ENCODE peak calls at places on chromosomes 5 and 9, in four cellular contexts. One of them, this sample, is unnamed.
A peak's percentile ranks its signal among the peaks of the same experiment; 100 is the strongest.

GRCh38 chr5:173515526-173515925 is 100.9 kb downstream of the BOD1 start:
- DNase-seq in HepG2: no peak
- DNase-seq in GM23338: no peak
- DNase-seq in GM12878: no peak
- DNase-seq in this sample: peak; percentile 11

GRCh38 chr5:179170606-179171005 is 110.4 kb downstream of the ZNF354C start:
- DNase-seq in HepG2: no peak
- DNase-seq in GM23338: no peak
- DNase-seq in GM12878: no peak
- DNase-seq in this sample: no peak

GRCh38 chr5:122849746-122850145 is 4.3 kb downstream of the SNX24 start:
- DNase-seq in HepG2: no peak
- DNase-seq in GM23338: no peak
- DNase-seq in GM12878: no peak
- DNase-seq in this sample: no peak

GRCh38 chr9:84978761-84979160 is 309.2 kb downstream of the NTRK2 start:
- DNase-seq in HepG2: no peak
- DNase-seq in GM23338: no peak
- DNase-seq in GM12878: no peak
- DNase-seq in this sample: no peak

GRCh38 chr9:68690088-68690487 is 15.0 kb upstream of the PIP5K1B start:
- DNase-seq in HepG2: no peak
- DNase-seq in GM23338: peak; percentile 41
- DNase-seq in GM12878: no peak
- DNase-seq in this sample: no peak

GRCh38 chr5:138559937-138560336 is 15.3 kb downstream of the HSPA9 start:
- DNase-seq in HepG2: no peak
- DNase-seq in GM23338: no peak
- DNase-seq in GM12878: no peak
- DNase-seq in this sample: no peak

GRCh38 chr5:141920771-141921170 is 2.9 kb upstream of the DELE1 start:
- DNase-seq in HepG2: no peak
- DNase-seq in GM23338: no peak
- DNase-seq in GM12878: no peak
- DNase-seq in this sample: no peak

GRCh38 chr5:78377056-78377717 is 16.8 kb downstream of the SCAMP1 start:
- DNase-seq in HepG2: no peak
- DNase-seq in GM23338: no peak
- DNase-seq in GM12878: no peak
- DNase-seq in this sample: no peak

GRCh38 chr9:108469654-108470053 is 386.1 kb downstream of the ACTL7B start:
- DNase-seq in HepG2: no peak
- DNase-seq in GM23338: no peak
- DNase-seq in GM12878: no peak
- DNase-seq in this sample: no peak

GRCh38 chr5:73783823-73784222 is 157.8 kb downstream of the ARHGEF28 start:
- DNase-seq in HepG2: peak; percentile 26
- DNase-seq in GM23338: no peak
- DNase-seq in GM12878: no peak
- DNase-seq in this sample: peak; percentile 37
- TF ChIP-seq JUNB in HepG2: no peak
- TF ChIP-seq JUNB in GM23338: no peak
- TF ChIP-seq JUNB in GM12878: no peak
- TF ChIP-seq JUNB in this sample: no peak

GRCh38 chr5:86460519-86460918 is 157.2 kb upstream of the COX7C start:
- DNase-seq in HepG2: no peak
- DNase-seq in GM23338: no peak
- DNase-seq in GM12878: no peak
- DNase-seq in this sample: no peak

GRCh38 chr5:86463339-86463738 is 154.4 kb upstream of the COX7C start:
- DNase-seq in HepG2: peak; percentile 1
- DNase-seq in GM23338: peak; percentile 84
- DNase-seq in GM12878: no peak
- DNase-seq in this sample: peak; percentile 7

GRCh38 chr5:86465052-86465838 is 152.5 kb upstream of the COX7C start:
- DNase-seq in HepG2: no peak
- DNase-seq in GM23338: no peak
- DNase-seq in GM12878: no peak
- DNase-seq in this sample: no peak

DNA sequence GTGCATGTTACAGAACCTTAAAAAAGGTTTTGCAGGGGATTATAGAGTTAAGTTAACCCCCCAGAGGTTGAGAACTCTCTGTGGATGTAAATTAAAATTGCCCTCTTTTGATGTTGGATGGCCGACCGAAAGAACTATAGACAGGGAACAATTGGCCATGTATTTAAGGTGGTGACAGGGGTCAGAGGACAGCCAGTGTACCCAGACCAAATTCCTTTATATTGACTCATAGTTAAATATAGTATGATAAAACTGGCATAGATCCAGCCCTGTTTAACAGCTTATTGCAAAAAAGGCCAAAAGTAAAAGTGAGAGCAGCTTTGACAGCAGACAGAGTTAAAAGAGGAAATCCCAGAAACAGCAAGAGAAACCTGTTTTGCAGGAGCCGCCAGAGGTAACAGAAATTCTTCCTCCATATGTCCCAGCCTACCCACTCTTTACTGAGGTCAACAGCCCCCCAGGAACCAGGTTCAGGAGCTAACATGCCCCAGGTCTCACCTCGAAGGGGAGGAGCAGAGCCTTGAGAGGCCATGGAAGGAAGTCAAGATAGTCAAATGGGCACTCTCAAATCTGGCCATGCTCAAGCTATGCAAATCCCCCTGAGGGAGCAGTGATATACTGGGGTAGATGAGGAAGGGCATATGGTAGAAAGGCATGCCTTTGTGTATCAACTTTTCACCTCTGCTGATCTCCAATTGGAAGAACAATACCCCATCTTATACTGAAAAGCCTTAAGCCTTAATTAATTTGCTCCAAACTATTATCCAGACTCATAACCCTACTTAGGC is 156.4 kb upstream of the COX7C start:
- DNase-seq in HepG2: peak; percentile 27
- DNase-seq in GM23338: no peak
- DNase-seq in GM12878: no peak
- DNase-seq in this sample: no peak
- TF ChIP-seq JUNB in HepG2: no peak
- TF ChIP-seq JUNB in GM23338: no peak
- TF ChIP-seq JUNB in GM12878: no peak
- TF ChIP-seq JUNB in this sample: no peak

GRCh38 chr5:145834917-145835838 is at the start of gene PRELID2:
- DNase-seq in HepG2: peak; percentile 89
- DNase-seq in GM23338: peak; percentile 97
- DNase-seq in GM12878: peak; percentile 27
- DNase-seq in this sample: peak; percentile 88
- TF ChIP-seq JUNB in HepG2: no peak
- TF ChIP-seq JUNB in GM23338: no peak
- TF ChIP-seq JUNB in GM12878: no peak
- TF ChIP-seq JUNB in this sample: no peak

GRCh38 chr5:36222620-36223019 is 19.1 kb downstream of the NADK2 start:
- DNase-seq in HepG2: no peak
- DNase-seq in GM23338: no peak
- DNase-seq in GM12878: no peak
- DNase-seq in this sample: no peak
- TF ChIP-seq JUNB in HepG2: no peak
- TF ChIP-seq JUNB in GM23338: no peak
- TF ChIP-seq JUNB in GM12878: no peak
- TF ChIP-seq JUNB in this sample: no peak

GRCh38 chr9:114016101-114016500 is 62.0 kb downstream of the AMBP start:
- DNase-seq in HepG2: no peak
- DNase-seq in GM23338: no peak
- DNase-seq in GM12878: no peak
- DNase-seq in this sample: no peak

GRCh38 chr9:114016629-114017423 is 61.3 kb downstream of the AMBP start:
- DNase-seq in HepG2: no peak
- DNase-seq in GM23338: no peak
- DNase-seq in GM12878: no peak
- DNase-seq in this sample: no peak

GRCh38 chr9:114014044-114014443 is 64.1 kb downstream of the AMBP start:
- DNase-seq in HepG2: no peak
- DNase-seq in GM23338: no peak
- DNase-seq in GM12878: no peak
- DNase-seq in this sample: no peak

GRCh38 chr9:114017741-114018715 is 60.1 kb downstream of the AMBP start:
- DNase-seq in HepG2: no peak
- DNase-seq in GM23338: no peak
- DNase-seq in GM12878: no peak
- DNase-seq in this sample: no peak

GRCh38 chr9:114015607-114016006 is 62.5 kb downstream of the AMBP start:
- DNase-seq in HepG2: no peak
- DNase-seq in GM23338: no peak
- DNase-seq in GM12878: no peak
- DNase-seq in this sample: no peak
- TF ChIP-seq JUNB in HepG2: no peak
- TF ChIP-seq JUNB in GM23338: no peak
- TF ChIP-seq JUNB in GM12878: no peak
- TF ChIP-seq JUNB in this sample: no peak

DNA sequence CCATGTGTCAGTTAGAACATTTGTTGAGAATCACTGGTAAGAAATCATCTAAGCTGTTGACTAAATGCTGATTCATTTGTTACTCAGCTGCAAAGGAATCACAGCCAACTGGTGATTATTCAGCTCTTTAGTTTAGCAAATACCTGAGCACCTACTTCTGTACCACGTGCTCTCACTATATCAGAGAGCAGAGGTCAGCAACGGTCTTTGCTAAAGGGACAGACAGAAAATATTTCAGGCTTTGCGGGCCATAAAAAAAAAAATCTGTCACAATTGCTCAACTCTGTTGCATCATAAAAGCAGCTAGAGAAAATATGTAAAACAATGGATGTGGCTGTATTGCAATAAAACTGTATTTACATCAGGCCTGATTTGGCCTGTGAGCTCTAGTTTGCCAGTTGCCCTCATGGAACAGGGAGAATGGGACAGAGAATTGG is 377.6 kb downstream of the DNAH5 start:
- DNase-seq in HepG2: no peak
- DNase-seq in GM23338: peak; percentile 10
- DNase-seq in GM12878: no peak
- DNase-seq in this sample: peak; percentile 25
- TF ChIP-seq JUNB in HepG2: no peak
- TF ChIP-seq JUNB in GM23338: no peak
- TF ChIP-seq JUNB in GM12878: no peak
- TF ChIP-seq JUNB in this sample: peak; percentile 76

GRCh38 chr5:153147891-153148623 is 342.4 kb upstream of the GRIA1 start:
- DNase-seq in HepG2: peak; percentile 11
- DNase-seq in GM23338: peak; percentile 83
- DNase-seq in GM12878: no peak
- DNase-seq in this sample: peak; percentile 25
- TF ChIP-seq JUNB in HepG2: no peak
- TF ChIP-seq JUNB in GM23338: no peak
- TF ChIP-seq JUNB in GM12878: no peak
- TF ChIP-seq JUNB in this sample: no peak

GRCh38 chr9:135249191-135249590 is 161.7 kb downstream of the OLFM1 start:
- DNase-seq in HepG2: no peak
- DNase-seq in GM23338: no peak
- DNase-seq in GM12878: no peak
- DNase-seq in this sample: no peak
- TF ChIP-seq JUNB in HepG2: no peak
- TF ChIP-seq JUNB in GM23338: no peak
- TF ChIP-seq JUNB in GM12878: no peak
- TF ChIP-seq JUNB in this sample: no peak

GRCh38 chr9:16985559-16986348 is 115.3 kb upstream of the BNC2 start:
- DNase-seq in HepG2: no peak
- DNase-seq in GM23338: peak; percentile 24
- DNase-seq in GM12878: no peak
- DNase-seq in this sample: no peak

GRCh38 chr9:16982780-16983179 is 112.3 kb upstream of the BNC2 start:
- DNase-seq in HepG2: no peak
- DNase-seq in GM23338: no peak
- DNase-seq in GM12878: no peak
- DNase-seq in this sample: no peak

GRCh38 chr9:16992138-16992537 is 121.7 kb upstream of the BNC2 start:
- DNase-seq in HepG2: no peak
- DNase-seq in GM23338: no peak
- DNase-seq in GM12878: no peak
- DNase-seq in this sample: no peak

DNA sequence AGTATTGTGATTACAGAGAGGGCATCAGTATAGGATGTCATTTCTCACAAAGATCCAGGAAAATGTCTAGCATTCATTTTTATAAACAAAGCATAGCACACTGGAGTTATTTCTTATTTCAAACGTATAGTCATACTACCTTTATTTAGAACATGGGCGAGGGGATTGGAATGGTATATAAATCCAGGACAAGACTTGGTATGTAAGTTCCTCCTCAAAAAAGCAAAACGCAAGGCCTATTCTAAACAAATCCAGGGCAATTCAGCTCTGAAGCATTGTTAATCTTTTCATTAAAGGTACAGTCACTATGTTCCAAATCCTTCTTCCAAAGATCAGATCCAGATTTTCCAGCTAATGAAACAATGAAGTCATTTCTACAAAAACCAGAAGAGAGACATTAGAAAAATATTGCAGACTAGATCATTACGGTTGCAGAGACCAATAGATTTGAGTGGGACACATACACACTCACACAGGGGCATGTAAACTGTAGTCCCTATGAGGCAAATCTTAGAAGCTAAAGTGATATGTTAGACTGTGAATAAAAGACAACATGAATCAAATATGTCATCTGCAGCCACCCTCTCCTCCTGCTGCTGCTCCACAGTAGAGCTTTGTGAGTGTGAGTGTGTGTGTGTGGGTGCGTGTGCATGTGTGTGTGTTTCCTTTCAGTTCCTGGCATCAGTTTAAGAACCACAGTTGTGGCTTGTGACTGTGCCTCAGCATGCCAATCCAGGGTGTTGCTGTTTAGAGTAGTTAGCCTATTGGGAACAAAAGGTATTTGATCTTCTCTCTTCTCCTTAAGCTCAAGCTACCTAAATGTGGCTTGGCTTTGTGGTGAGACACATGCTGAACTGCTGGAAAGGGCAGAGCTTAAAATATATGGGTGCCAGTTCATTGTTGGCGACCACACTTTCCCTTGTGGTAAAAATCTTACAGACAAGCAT is 116.2 kb upstream of the BNC2 start:
- DNase-seq in HepG2: no peak
- DNase-seq in GM23338: no peak
- DNase-seq in GM12878: no peak
- DNase-seq in this sample: no peak
- TF ChIP-seq JUNB in HepG2: no peak
- TF ChIP-seq JUNB in GM23338: no peak
- TF ChIP-seq JUNB in GM12878: no peak
- TF ChIP-seq JUNB in this sample: no peak